ENCODE peak calls at places on chromosomes 1 and 21, in five cellular contexts. R is K562, D is GM12892, G is HepG2, J is GM12891. A is an unnamed sample.

GRCh38 chr1:210257698-210258395 is 25.3 kb downstream of the SERTAD4 start:
- DNase-seq in R (no peak), D (no peak), G (no peak), J (no peak), A (no peak)

GRCh38 chr1:223203011-223203410 is 60.0 kb upstream of the TLR5 start:
- DNase-seq in R (no peak), D (no peak), G (no peak), J (no peak), A (no peak)

GRCh38 chr1:89065077-89065868 is at the start of gene GBP1:
- DNase-seq in R (no peak), D (no peak), G (peak), J (no peak), A (no peak)

GRCh38 chr1:33455537-33456301 is 16.7 kb upstream of the ZSCAN20 start:
- DNase-seq in R (peak), D (peak), G (peak), J (peak), A (peak)

GRCh38 chr1:11535316-11535715 is 56.4 kb downstream of the DISP3 start:
- DNase-seq in R (no peak), D (no peak), G (no peak), J (no peak), A (no peak)

GRCh38 chr1:152110365-152110859 is 4.8 kb downstream of the TCHH start:
- DNase-seq in R (no peak), D (no peak), G (no peak), J (no peak), A (no peak)

GRCh38 chr1:32886012-32886827 is at the start of gene HPCA:
- DNase-seq in R (peak), D (no peak), G (peak), J (peak), A (peak)

GRCh38 chr1:172585348-172585747 is 52.4 kb downstream of the SUCO start:
- DNase-seq in R (no peak), D (no peak), G (no peak), J (no peak), A (no peak)

GRCh38 chr1:203906932-203907331 is 45.5 kb downstream of the SNRPE start:
- DNase-seq in R (no peak), D (no peak), G (no peak), J (no peak), A (no peak)

GRCh38 chr1:155070721-155071556 is 7.4 kb downstream of the EFNA4 start:
- DNase-seq in R (peak), D (peak), G (peak), J (peak), A (peak)

GRCh38 chr1:225877570-225877969 is 4.6 kb downstream of the TMEM63A start:
- DNase-seq in R (peak), D (no peak), G (peak), J (no peak), A (peak)

GRCh38 chr1:111571239-111571638 is 48.4 kb upstream of the RAP1A start:
- DNase-seq in R (no peak), D (no peak), G (no peak), J (no peak), A (no peak)

GRCh38 chr1:192951961-192952460 is 107.1 kb downstream of the UCHL5 start:
- DNase-seq in R (no peak), D (peak), G (no peak), J (no peak), A (no peak)

GRCh38 chr1:35544976-35545375 is 12.2 kb downstream of the KIAA0319L start:
- DNase-seq in R (peak), D (no peak), G (peak), J (no peak), A (peak)

GRCh38 chr21:35578350-35578782 is 482.0 kb downstream of the SETD4 start:
- DNase-seq in R (no peak), D (no peak), G (no peak), J (no peak), A (no peak)

GRCh38 chr1:3652538-3653285 is 396 bp downstream of the TP73 start:
- DNase-seq in R (no peak), D (no peak), G (peak), J (no peak), A (peak)

GRCh38 chr21:33157303-33157702 is 72.4 kb upstream of the IFNAR2 start:
- DNase-seq in R (no peak), D (no peak), G (no peak), J (no peak), A (no peak)

GRCh38 chr1:65235867-65236805 is 73.2 kb upstream of the DNAJC6 start:
- DNase-seq in R (peak), D (no peak), G (peak), J (no peak), A (peak)

GRCh38 chr1:24277420-24278169 is 41.6 kb upstream of the GRHL3 start:
- DNase-seq in R (no peak), D (no peak), G (no peak), J (no peak), A (no peak)

GRCh38 chr1:186848509-186849130 is 19.9 kb downstream of the PLA2G4A start:
- DNase-seq in R (no peak), D (no peak), G (peak), J (no peak), A (no peak)

GRCh38 chr1:218938259-218938658 is 235.4 kb upstream of the LYPLAL1 start:
- DNase-seq in R (no peak), D (no peak), G (no peak), J (no peak), A (no peak)

GRCh38 chr1:3930282-3930681 is 30.2 kb upstream of the C1orf174 start:
- DNase-seq in R (no peak), D (no peak), G (no peak), J (no peak), A (no peak)

GRCh38 chr21:36337099-36337509 is 17.1 kb downstream of the MORC3 start:
- DNase-seq in R (peak), D (no peak), G (no peak), J (no peak), A (no peak)

GRCh38 chr1:55420866-55421265 is 205.7 kb upstream of the USP24 start:
- DNase-seq in R (no peak), D (no peak), G (no peak), J (no peak), A (no peak)

GRCh38 chr1:155864393-155864792 is 5.0 kb downstream of the SYT11 start:
- DNase-seq in R (no peak), D (no peak), G (no peak), J (no peak), A (no peak)

GRCh38 chr1:179598631-179599030 is 7.0 kb downstream of the TDRD5 start:
- DNase-seq in R (no peak), D (no peak), G (no peak), J (no peak), A (no peak)

GRCh38 chr1:154476791-154477190 is 25.2 kb upstream of the TDRD10 start:
- DNase-seq in R (no peak), D (no peak), G (no peak), J (no peak), A (no peak)

GRCh38 chr1:14498839-14499238 is 99.6 kb upstream of the KAZN start:
- DNase-seq in R (no peak), D (no peak), G (no peak), J (no peak), A (no peak)

GRCh38 chr1:205536759-205537361 is 32.4 kb downstream of the CDK18 start:
- DNase-seq in R (no peak), D (no peak), G (no peak), J (no peak), A (no peak)

GRCh38 chr1:4654764-4655673 is 610 bp downstream of the AJAP1 start:
- DNase-seq in R (no peak), D (no peak), G (no peak), J (no peak), A (peak)

GRCh38 chr1:190000365-190000872 is 477.2 kb downstream of the BRINP3 start:
- DNase-seq in R (no peak), D (no peak), G (no peak), J (no peak), A (no peak)

GRCh38 chr1:240073097-240073496 is 18.6 kb upstream of the FMN2 start:
- DNase-seq in R (no peak), D (no peak), G (no peak), J (no peak), A (no peak)

GRCh38 chr1:213089924-213090677 is 39.1 kb downstream of the RPS6KC1 start:
- DNase-seq in R (no peak), D (no peak), G (no peak), J (no peak), A (no peak)

GRCh38 chr1:180584869-180585268 is 26.1 kb downstream of the OVAAL start:
- DNase-seq in R (no peak), D (no peak), G (peak), J (no peak), A (no peak)

GRCh38 chr21:43365611-43366426 is 61.1 kb downstream of the SIK1 start:
- DNase-seq in R (no peak), D (no peak), G (no peak), J (no peak), A (no peak)

GRCh38 chr1:41795205-41795762 is 123.4 kb downstream of the HIVEP3 start:
- DNase-seq in R (no peak), D (no peak), G (no peak), J (no peak), A (no peak)

GRCh38 chr1:27877115-27877416 is 4.7 kb downstream of the THEMIS2 start:
- DNase-seq in R (no peak), D (no peak), G (no peak), J (no peak), A (no peak)

GRCh38 chr21:29674343-29674742 is 265.5 kb downstream of the GRIK1 start:
- DNase-seq in R (no peak), D (no peak), G (no peak), J (no peak), A (no peak)

GRCh38 chr21:39078322-39079065 is 104.8 kb downstream of the PSMG1 start:
- DNase-seq in R (no peak), D (no peak), G (no peak), J (no peak), A (no peak)

DNA sequence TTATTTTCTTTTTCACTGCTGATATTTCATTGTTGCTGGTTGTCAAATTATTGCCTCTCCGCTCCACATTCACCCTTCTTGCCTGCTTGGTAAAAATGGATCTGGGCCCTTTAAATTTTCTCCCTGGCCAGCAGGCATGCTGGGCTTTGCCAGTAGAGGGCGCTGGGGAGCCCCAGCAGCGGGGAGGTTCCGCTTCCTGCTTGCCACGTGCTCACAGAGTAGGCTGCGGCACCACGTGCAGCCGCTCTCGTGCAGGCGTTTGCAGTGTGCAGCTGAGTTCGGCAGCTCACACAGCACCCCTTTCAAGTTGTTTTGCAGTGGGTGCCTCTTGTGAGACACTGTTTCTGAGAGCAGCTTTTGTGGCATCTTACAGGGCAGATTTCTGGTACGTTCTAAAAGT is at the start of gene ACTL8:
- DNase-seq in R (peak), D (no peak), G (no peak), J (no peak), A (no peak)
- TF ChIP-seq TAF1 in R (no peak), D (no peak), G (no peak), J (no peak), A (no peak)

GRCh38 chr1:150971583-150972416 is 2.8 kb downstream of the CERS2 start:
- DNase-seq in R (peak), D (no peak), G (peak), J (no peak), A (peak)
- TF ChIP-seq TAF1 in R (no peak), D (no peak), G (no peak), J (no peak), A (no peak)

GRCh38 chr1:93178418-93178817 is 1.8 kb downstream of the TMED5 start:
- DNase-seq in R (peak), D (no peak), G (peak), J (no peak), A (peak)
- TF ChIP-seq TAF1 in R (no peak), D (no peak), G (no peak), J (no peak), A (no peak)

DNA sequence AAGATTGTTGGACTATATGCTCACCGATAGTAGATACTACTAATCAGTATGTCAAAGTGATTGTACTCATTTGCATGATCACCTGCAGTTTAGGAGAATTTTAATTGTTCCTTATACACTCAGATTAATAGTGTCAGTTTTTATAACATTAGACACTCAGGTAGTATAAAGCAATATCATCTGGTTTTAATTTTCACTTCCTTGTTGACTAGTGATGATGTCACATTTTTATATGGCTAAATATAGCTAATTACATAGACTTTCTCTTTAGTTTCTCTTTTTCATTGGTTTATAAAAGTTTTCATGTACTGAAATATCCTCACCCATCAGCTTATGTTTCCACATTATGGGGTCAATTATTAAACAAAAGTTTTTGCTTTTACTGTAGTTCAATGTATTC is 1332.4 kb upstream of the ADGRL2 start:
- DNase-seq in R (no peak), D (no peak), G (no peak), J (no peak), A (no peak)
- TF ChIP-seq TAF1 in R (no peak), D (no peak), G (no peak), J (no peak), A (no peak)

DNA sequence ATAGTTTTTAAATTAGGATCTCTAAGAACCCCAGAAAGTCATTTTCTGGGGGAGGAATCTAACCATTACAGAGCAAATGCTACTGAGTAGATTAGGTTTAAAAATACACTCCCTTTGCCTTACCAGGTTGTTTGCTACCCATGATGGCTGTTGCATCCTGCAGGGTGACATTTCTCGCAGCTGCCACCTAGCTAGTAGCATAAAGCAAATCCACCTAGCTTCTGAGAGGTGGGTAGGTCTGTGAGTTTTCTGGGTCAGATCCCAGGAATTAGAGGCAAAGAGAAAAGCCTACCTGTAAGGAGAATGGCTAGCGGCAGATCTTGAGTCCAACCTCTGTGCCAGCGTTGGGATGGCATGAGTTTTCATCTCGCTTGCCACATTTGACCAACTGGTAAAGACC is 95.9 kb downstream of the DAB1 start:
- DNase-seq in R (no peak), D (no peak), G (no peak), J (no peak), A (no peak)
- TF ChIP-seq TAF1 in R (no peak), D (no peak), G (no peak), J (no peak), A (no peak)

GRCh38 chr1:75233302-75233929 is 99.2 kb downstream of the LHX8 start:
- DNase-seq in R (peak), D (no peak), G (peak), J (no peak), A (peak)
- TF ChIP-seq TAF1 in R (no peak), D (no peak), G (no peak), J (no peak), A (no peak)

DNA sequence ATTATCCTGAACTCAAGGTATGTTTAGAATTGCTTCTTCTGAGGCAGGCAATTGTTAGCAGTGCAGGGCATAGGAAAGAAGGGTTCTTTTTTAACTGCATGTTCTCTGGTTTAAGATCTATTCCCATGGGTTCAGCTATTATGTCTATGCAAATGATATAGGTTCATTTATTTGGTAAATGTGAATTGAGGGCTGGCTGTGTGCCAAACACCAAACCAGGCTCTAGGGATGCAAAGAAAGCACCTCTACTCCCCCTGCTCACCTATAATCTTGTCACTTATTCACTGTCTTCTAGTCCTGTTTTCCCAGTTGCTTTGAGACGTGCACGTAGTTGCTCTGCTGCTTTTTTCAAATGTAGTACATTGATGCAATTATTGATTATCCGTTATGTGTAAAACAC is 691 bp upstream of the KIFAP3 start:
- DNase-seq in R (no peak), D (no peak), G (no peak), J (no peak), A (no peak)
- TF ChIP-seq TAF1 in R (no peak), D (no peak), G (no peak), J (no peak), A (no peak)

DNA sequence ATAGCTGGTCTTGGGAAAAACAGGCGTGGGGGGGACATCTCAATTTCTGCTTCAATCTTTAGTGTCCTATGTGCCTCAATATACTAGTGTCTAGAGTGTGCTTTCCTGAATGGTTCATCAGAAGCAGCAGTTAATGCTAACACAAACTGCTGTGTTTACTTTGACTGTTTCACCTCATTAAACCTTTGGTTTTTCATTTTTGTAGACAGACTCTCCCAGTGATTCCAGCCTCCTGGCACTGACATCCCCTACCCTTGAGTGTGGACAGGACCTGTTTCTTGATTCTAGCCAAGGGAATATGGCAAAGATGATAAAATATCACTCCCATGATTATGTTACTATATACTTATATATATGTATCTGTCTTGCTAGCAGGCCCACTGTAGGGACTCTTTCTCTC is 37.7 kb downstream of the ZYG11A start:
- DNase-seq in R (no peak), D (no peak), G (no peak), J (no peak), A (no peak)
- TF ChIP-seq TAF1 in R (no peak), D (no peak), G (no peak), J (no peak), A (no peak)

DNA sequence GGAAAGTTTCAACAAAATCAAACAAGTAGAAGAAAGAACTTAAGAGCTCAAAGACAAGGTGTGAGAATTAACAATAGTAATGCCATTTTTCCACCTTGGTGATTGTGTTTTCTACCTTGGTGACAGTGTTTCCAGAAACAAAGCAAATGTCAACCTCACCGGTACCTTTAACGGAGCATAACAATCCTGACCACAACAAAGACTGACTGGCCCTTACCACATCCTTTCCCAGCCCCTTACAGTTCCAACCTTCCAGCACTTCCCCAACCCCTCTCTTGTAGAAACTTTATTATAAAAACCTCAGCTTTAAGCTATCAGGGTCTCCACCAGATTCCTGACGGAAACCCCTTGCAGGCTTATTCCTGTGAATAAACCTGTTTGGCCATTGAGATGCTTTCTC is 16.7 kb downstream of the STYXL2 start:
- DNase-seq in R (no peak), D (no peak), G (no peak), J (no peak), A (no peak)
- TF ChIP-seq TAF1 in R (no peak), D (no peak), G (no peak), J (no peak), A (no peak)

DNA sequence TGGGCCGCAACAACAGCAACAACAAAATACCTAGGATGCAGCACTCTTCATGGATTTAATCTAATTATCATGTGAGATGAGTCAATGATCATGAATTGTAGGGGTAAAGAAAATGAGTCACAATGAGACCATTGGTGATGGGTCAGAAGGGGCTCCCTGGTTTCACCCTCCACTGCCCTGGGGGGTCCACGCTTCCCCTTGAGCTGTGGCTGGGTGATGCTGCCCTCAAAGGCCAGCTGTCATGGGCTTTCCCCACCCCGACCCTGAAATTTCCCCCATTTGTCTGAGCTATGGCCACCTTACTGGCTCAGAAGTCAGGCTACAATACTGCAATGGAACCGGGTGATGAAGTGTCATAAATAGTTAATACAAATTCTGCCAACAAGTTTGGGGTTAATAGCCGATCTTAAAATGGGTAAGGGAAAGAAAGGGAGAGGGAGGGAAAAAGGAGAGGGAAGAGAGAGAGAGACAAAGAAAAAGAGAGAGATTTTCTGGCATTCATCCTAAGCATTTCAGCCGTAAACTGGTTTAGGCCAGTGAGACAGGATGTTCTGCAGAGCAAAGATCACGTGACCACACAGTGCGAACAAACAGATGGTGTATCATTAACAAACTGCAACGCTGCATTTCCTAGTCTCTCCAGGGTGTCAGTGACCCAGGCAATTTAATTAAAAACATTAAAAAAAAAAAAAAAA is 143.4 kb upstream of the ERRFI1 start:
- DNase-seq in R (no peak), D (peak), G (peak), J (peak), A (peak)
- TF ChIP-seq TAF1 in R (no peak), D (no peak), G (no peak), J (no peak), A (peak)

A was measured in SK-N-SH.